ENCODE peak calls at places on chromosomes 3 and 15, in ten cellular contexts. K is IMR-90, D is GM23338, M is hepatocyte, X is mammary epithelial cell, Y is neural progenitor cell, J is GM23248, R is fibroblast of lung, B is HCT116, G is SK-N-SH. Z is an unnamed sample. For H3K27me3, the result is how much of the 10 kb centered on the place peaks cover.

GRCh38 chr3:187368251-187368733 is at the start of gene RTP4:
- DNase-seq in M (peak), K (peak), G (no peak), Y (no peak), X (peak), D (no peak), B (no peak), R (peak), J (peak), Z (no peak)

GRCh38 chr3:159232966-159233365 is 431.1 kb downstream of the MFSD1 start:
- DNase-seq in R (no peak), B (no peak), Y (no peak), X (no peak), M (no peak), G (no peak), J (peak), K (no peak), D (no peak), Z (no peak)

GRCh38 chr15:48964898-48965297 is 1.2 kb upstream of the SHC4 start:
- DNase-seq in J (no peak), Y (no peak), X (no peak), M (no peak), R (no peak), D (no peak), G (no peak), B (no peak), K (no peak), Z (no peak)

GRCh38 chr15:55784284-55784683 is 41.3 kb upstream of the PRTG start:
- DNase-seq in G (no peak), K (no peak), R (peak), Y (no peak), X (no peak), M (no peak), D (no peak), J (no peak), B (no peak), Z (no peak)

GRCh38 chr15:53346583-53346982 is 412.9 kb downstream of the WDR72 start:
- DNase-seq in K (no peak), J (no peak), M (no peak), G (no peak), B (no peak), D (no peak), X (no peak), Y (no peak), R (no peak), Z (no peak)

GRCh38 chr3:53799338-53799865 is 46.8 kb downstream of the CHDH start:
- DNase-seq in M (no peak), J (peak), K (peak), X (no peak), B (no peak), G (no peak), R (peak), Y (no peak), D (no peak), Z (no peak)

GRCh38 chr15:63466378-63467192 is 37.8 kb upstream of the USP3 start:
- DNase-seq in D (peak), R (peak), M (peak), Y (peak), G (peak), J (peak), B (peak), X (peak), K (peak), Z (peak)

GRCh38 chr15:67097893-67098740 is 32.7 kb downstream of the SMAD3 start:
- DNase-seq in J (peak), R (peak), K (peak), G (no peak), B (no peak), M (no peak), Y (no peak), X (peak), D (no peak), Z (no peak)

GRCh38 chr15:42490246-42490742 is 647 bp downstream of the ZNF106 start:
- DNase-seq in D (no peak), K (peak), X (peak), J (no peak), Y (no peak), G (no peak), M (no peak), B (no peak), R (no peak), Z (peak)

GRCh38 chr3:138593488-138594149 is 441 bp downstream of the CEP70 start:
- DNase-seq in G (no peak), B (no peak), R (no peak), Y (no peak), X (no peak), J (peak), M (no peak), K (peak), D (no peak), Z (no peak)

GRCh38 chr15:78035319-78035718 is 42.2 kb downstream of the TBC1D2B start:
- DNase-seq in M (no peak), R (peak), J (no peak), G (no peak), K (no peak), D (no peak), Y (no peak), X (no peak), B (no peak), Z (no peak)

GRCh38 chr15:78034495-78035191 is 42.9 kb downstream of the TBC1D2B start:
- DNase-seq in M (no peak), X (peak), J (no peak), Y (no peak), R (no peak), G (no peak), D (no peak), B (no peak), K (peak), Z (no peak)

GRCh38 chr15:78037328-78037727 is 40.2 kb downstream of the TBC1D2B start:
- DNase-seq in J (no peak), K (no peak), R (no peak), Y (no peak), B (no peak), D (no peak), G (no peak), X (no peak), M (no peak), Z (no peak)

GRCh38 chr15:78037779-78038305 is 39.7 kb downstream of the TBC1D2B start:
- DNase-seq in J (no peak), G (no peak), R (no peak), X (no peak), Y (no peak), D (no peak), B (no peak), M (no peak), K (no peak), Z (no peak)

DNA sequence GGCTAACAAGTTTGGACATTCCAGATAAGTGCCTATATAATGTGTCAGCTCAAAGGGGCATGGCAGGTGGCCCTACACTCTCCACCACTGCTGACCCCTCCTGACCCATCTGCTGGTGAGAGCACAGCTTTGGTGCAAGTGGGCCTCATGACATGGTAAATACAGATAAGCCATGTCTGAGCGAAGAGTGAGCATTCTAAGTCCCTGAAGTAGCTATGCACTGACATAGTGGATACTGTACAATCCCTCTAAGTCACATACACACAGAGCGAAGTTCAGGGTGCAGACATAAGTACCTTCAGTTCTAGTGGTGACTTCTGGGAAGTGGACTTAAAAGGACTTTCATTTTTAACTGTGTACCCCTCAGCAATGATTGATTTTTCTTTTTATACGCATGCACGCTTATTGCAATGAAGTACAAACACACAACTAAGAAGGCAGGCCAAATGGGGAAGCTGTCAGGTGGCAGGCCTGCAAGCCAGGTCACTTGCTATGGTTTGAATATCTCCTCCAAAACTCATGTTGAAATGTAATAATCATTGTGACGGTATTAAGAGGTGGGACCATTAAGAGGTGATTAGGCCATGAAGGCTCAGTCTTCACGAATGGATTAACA is 41.5 kb downstream of the TBC1D2B start:
- DNase-seq in G (no peak), X (no peak), D (no peak), J (no peak), K (no peak), R (no peak), Y (no peak), M (peak), B (no peak), Z (no peak)
- H2AFZ ChIP-seq in G (no peak), X (no peak), D (no peak), J (no peak), K (no peak), R (no peak), Y (no peak), M (no peak), B (no peak), Z (no peak)

GRCh38 chr3:14150078-14150477 is 25.2 kb downstream of the TMEM43 start:
- DNase-seq in J (no peak), M (no peak), G (no peak), X (no peak), B (no peak), Y (no peak), R (no peak), K (no peak), D (no peak), Z (no peak)
- H3K27me3 ChIP-seq in J (under half), M (under half), G (under half), X (under half), B (under half), Y (under half), R (under half), K (under half), D (under half), Z (under half)

DNA sequence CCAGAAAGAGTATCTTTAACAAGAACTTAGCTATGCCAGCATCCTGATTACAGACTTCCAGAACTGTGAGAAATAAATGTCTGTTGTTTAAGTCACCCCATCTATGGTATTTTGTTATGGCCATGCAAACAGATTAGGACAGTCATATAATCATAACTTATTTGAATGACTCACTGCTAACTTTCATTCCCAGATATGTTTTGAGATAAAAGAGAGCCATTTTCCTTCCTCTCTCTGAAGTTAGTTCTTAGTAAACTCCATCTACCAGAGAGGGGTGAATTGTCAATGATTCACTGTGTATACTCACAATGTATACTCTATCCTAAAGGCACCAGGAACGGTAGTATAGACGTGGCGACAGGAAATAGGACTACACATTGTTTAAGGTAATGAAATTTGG is 179.4 kb upstream of the DPH6 start:
- DNase-seq in R (peak), D (no peak), G (no peak), M (no peak), Y (no peak), J (peak), B (no peak), K (peak), X (peak), Z (no peak)
- H2AFZ ChIP-seq in R (peak), D (no peak), G (no peak), M (no peak), Y (no peak), J (no peak), B (no peak), K (no peak), X (peak), Z (no peak)

DNA sequence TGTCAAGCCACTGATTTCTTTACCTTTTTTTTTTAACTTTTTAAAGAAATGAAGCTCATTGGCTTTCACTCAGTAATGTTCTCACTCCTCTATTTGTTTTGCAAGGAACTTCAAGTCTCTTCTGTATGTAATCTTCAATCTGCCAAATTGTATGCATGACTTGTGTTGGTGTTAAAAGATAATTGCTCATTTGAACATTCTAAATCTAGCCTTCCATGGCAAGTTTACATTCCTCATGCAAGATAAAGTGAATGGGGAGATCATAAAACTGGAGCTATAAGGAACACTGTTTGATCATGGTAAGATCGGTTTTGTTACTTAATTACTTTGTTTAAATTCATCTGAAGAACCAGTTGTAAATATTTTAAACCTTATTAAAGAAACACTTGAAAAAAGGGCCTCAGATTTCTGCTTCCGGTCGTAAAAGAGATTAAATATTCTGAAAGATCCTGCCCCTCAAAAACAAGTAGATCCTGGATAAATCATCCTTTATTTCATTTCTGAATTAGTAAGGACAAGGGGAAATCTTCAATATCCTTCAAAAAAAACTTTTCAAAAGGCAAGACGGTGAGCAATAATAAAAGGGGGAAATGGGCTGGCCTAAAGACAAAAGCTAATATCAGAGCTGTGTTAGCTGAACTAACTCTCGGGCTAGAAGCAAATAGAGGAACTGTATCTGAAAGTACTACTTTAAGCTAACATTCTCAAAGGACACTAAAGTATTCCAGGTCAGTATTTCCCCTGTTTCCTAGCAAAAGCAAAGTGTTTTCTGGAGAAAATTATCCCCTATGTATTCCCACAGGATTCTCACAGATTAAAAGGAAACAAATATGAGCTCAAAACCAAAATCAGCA is 107.0 kb upstream of the ATP11B start:
- DNase-seq in K (no peak), B (no peak), R (no peak), M (no peak), Y (no peak), J (no peak), G (no peak), X (no peak), D (no peak), Z (no peak)
- H3K27me3 ChIP-seq in K (under half), B (under half), R (under half), M (under half), Y (under half), J (half or more), G (under half), X (under half), D (under half), Z (under half)

GRCh38 chr15:98311566-98312188 is 336.7 kb upstream of the IGF1R start:
- DNase-seq in G (peak), D (peak), Y (peak), X (peak), M (peak), R (peak), K (peak), B (peak), J (peak), Z (peak)
- H2AFZ ChIP-seq in G (no peak), D (no peak), Y (no peak), X (no peak), M (no peak), R (no peak), K (no peak), B (no peak), J (no peak), Z (no peak)

GRCh38 chr3:169145551-169145950 is 518.0 kb downstream of the MECOM start:
- DNase-seq in D (no peak), M (no peak), X (no peak), B (no peak), K (no peak), J (peak), G (no peak), R (no peak), Y (no peak), Z (no peak)

GRCh38 chr3:169147246-169148008 is 516.1 kb downstream of the MECOM start:
- DNase-seq in X (peak), B (no peak), G (peak), M (peak), J (peak), R (peak), D (peak), K (peak), Y (peak), Z (peak)

GRCh38 chr3:169146866-169147245 is 516.7 kb downstream of the MECOM start:
- DNase-seq in X (no peak), K (peak), R (no peak), B (no peak), M (no peak), G (no peak), D (no peak), Y (peak), J (peak), Z (peak)

GRCh38 chr3:169144691-169145090 is 518.8 kb downstream of the MECOM start:
- DNase-seq in R (no peak), G (no peak), X (peak), B (no peak), Y (no peak), M (no peak), D (no peak), K (peak), J (peak), Z (no peak)

DNA sequence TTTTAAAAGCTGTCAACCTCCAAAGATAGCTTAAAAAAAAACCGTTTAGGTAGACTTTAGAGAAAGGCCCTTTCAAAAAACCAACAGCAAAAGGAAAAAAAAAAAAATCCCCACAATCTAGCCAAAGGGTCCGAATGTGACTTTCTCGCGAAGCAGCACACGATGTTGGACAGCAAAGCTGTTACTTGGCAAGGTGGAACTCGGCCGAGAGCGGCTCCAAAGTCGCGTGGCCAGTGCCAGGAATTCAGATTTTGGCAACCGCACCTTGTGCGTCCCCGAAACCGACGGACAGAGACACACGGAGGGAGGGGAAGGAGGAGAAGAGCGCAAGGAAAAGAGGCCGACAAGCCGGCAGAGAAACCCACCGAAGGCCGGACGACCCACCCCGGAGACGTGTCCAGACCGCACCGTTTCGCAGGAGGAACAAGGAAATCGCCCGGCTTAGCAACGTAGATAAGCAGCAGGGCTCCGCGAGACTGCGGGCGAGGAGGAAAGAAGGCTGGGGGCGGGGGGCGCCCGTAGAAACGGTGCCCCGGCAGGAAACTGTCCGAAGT is 517.3 kb downstream of the MECOM start:
- DNase-seq in M (peak), J (peak), D (peak), B (no peak), X (peak), Y (peak), R (peak), K (peak), G (no peak), Z (peak)
- H3K27me3 ChIP-seq in M (under half), J (under half), D (half or more), B (under half), X (under half), Y (half or more), R (under half), K (under half), G (under half), Z (under half)